ENCODE peak calls at places on chromosomes 7 and 10, in eight cellular contexts. One of them, this sample, is unnamed. For H3K36me3, the result is how much of the 10 kb centered on the place peaks cover.

GRCh38 chr7:77644774-77645173 is 51.5 kb upstream of the RSBN1L start:
- DNase-seq in OCI-LY7: no peak
- DNase-seq in cardiac muscle cell: no peak
- DNase-seq in heart right ventricle: no peak
- DNase-seq in ovary: no peak
- DNase-seq in heart left ventricle: no peak
- DNase-seq in colonic mucosa: no peak
- DNase-seq in PC-9: no peak
- DNase-seq in this sample: no peak

GRCh38 chr7:17105701-17106100 is 192.8 kb upstream of the AHR start:
- DNase-seq in OCI-LY7: no peak
- DNase-seq in cardiac muscle cell: no peak
- DNase-seq in heart right ventricle: no peak
- DNase-seq in ovary: no peak
- DNase-seq in heart left ventricle: no peak
- DNase-seq in colonic mucosa: no peak
- DNase-seq in PC-9: no peak
- DNase-seq in this sample: no peak

GRCh38 chr10:129614341-129614740 is 147.3 kb downstream of the MGMT start:
- DNase-seq in OCI-LY7: no peak
- DNase-seq in cardiac muscle cell: no peak
- DNase-seq in heart right ventricle: no peak
- DNase-seq in ovary: peak
- DNase-seq in heart left ventricle: no peak
- DNase-seq in colonic mucosa: no peak
- DNase-seq in PC-9: no peak
- DNase-seq in this sample: no peak

GRCh38 chr7:23067271-23067670 is 38.3 kb upstream of the KLHL7 start:
- DNase-seq in OCI-LY7: no peak
- DNase-seq in cardiac muscle cell: peak
- DNase-seq in heart right ventricle: no peak
- DNase-seq in ovary: no peak
- DNase-seq in heart left ventricle: no peak
- DNase-seq in colonic mucosa: no peak
- DNase-seq in PC-9: no peak
- DNase-seq in this sample: no peak

GRCh38 chr7:70630647-70631457 is 501.1 kb upstream of the GALNT17 start:
- DNase-seq in OCI-LY7: no peak
- DNase-seq in cardiac muscle cell: peak
- DNase-seq in heart right ventricle: peak
- DNase-seq in ovary: peak
- DNase-seq in heart left ventricle: peak
- DNase-seq in colonic mucosa: no peak
- DNase-seq in PC-9: no peak
- DNase-seq in this sample: no peak

GRCh38 chr10:8013011-8013410 is 41.5 kb upstream of the GATA3 start:
- DNase-seq in OCI-LY7: no peak
- DNase-seq in cardiac muscle cell: no peak
- DNase-seq in heart right ventricle: no peak
- DNase-seq in ovary: no peak
- DNase-seq in heart left ventricle: no peak
- DNase-seq in colonic mucosa: no peak
- DNase-seq in PC-9: peak
- DNase-seq in this sample: no peak

GRCh38 chr10:130901311-130902165 is 410.0 kb downstream of the TCERG1L start:
- DNase-seq in OCI-LY7: no peak
- DNase-seq in cardiac muscle cell: no peak
- DNase-seq in heart right ventricle: no peak
- DNase-seq in ovary: no peak
- DNase-seq in heart left ventricle: no peak
- DNase-seq in colonic mucosa: no peak
- DNase-seq in PC-9: no peak
- DNase-seq in this sample: no peak

GRCh38 chr7:100208911-100209408 is 10.8 kb upstream of the PVRIG start:
- DNase-seq in OCI-LY7: no peak
- DNase-seq in cardiac muscle cell: no peak
- DNase-seq in heart right ventricle: no peak
- DNase-seq in ovary: no peak
- DNase-seq in heart left ventricle: no peak
- DNase-seq in colonic mucosa: no peak
- DNase-seq in PC-9: no peak
- DNase-seq in this sample: peak

GRCh38 chr7:99860281-99861127 is 16.3 kb downstream of the OR2AE1 start:
- DNase-seq in OCI-LY7: no peak
- DNase-seq in cardiac muscle cell: peak
- DNase-seq in heart right ventricle: peak
- DNase-seq in ovary: peak
- DNase-seq in heart left ventricle: no peak
- DNase-seq in colonic mucosa: no peak
- DNase-seq in PC-9: no peak
- DNase-seq in this sample: no peak

GRCh38 chr7:30148951-30149459 is 14.2 kb downstream of the MTURN start:
- DNase-seq in OCI-LY7: peak
- DNase-seq in cardiac muscle cell: no peak
- DNase-seq in heart right ventricle: no peak
- DNase-seq in ovary: no peak
- DNase-seq in heart left ventricle: no peak
- DNase-seq in colonic mucosa: no peak
- DNase-seq in PC-9: peak
- DNase-seq in this sample: peak

GRCh38 chr10:96413151-96413787 is 54.5 kb upstream of the OPALIN start:
- DNase-seq in OCI-LY7: no peak
- DNase-seq in cardiac muscle cell: no peak
- DNase-seq in heart right ventricle: peak
- DNase-seq in ovary: no peak
- DNase-seq in heart left ventricle: no peak
- DNase-seq in colonic mucosa: peak
- DNase-seq in PC-9: no peak
- DNase-seq in this sample: no peak
- TF ChIP-seq CTCF in OCI-LY7: peak
- TF ChIP-seq CTCF in cardiac muscle cell: peak
- TF ChIP-seq CTCF in heart right ventricle: peak
- TF ChIP-seq CTCF in ovary: no peak
- TF ChIP-seq CTCF in heart left ventricle: peak
- TF ChIP-seq CTCF in colonic mucosa: no peak
- TF ChIP-seq CTCF in PC-9: no peak
- TF ChIP-seq CTCF in this sample: peak

DNA sequence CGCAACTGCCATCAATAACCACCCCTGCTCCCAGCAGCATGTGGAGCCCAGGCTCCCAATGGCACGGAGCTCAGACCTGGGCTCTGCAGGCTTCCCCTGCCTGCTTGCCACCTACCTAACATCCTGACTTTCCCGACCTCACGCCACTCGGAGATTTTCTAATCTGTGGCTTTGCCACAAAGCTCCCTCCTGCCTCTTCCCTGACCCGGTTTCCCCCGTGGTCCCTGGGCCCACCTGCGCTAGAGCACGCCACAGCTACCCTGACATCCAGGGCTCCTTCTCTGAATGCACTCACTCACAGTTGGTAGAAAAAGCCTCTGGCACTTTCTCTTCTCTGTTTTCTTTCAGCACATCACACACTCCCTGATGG is 20.0 kb downstream of the PITRM1 start:
- DNase-seq in OCI-LY7: no peak
- DNase-seq in cardiac muscle cell: no peak
- DNase-seq in heart right ventricle: no peak
- DNase-seq in ovary: no peak
- DNase-seq in heart left ventricle: no peak
- DNase-seq in colonic mucosa: no peak
- DNase-seq in PC-9: no peak
- DNase-seq in this sample: no peak
- H3K36me3 ChIP-seq in OCI-LY7: half or more
- H3K36me3 ChIP-seq in cardiac muscle cell: half or more
- H3K36me3 ChIP-seq in heart right ventricle: under half
- H3K36me3 ChIP-seq in ovary: under half
- H3K36me3 ChIP-seq in heart left ventricle: under half
- H3K36me3 ChIP-seq in colonic mucosa: under half
- H3K36me3 ChIP-seq in PC-9: under half
- H3K36me3 ChIP-seq in this sample: under half

GRCh38 chr7:155818154-155818819 is 6.0 kb upstream of the SHH start:
- DNase-seq in OCI-LY7: no peak
- DNase-seq in cardiac muscle cell: no peak
- DNase-seq in heart right ventricle: no peak
- DNase-seq in ovary: no peak
- DNase-seq in heart left ventricle: no peak
- DNase-seq in colonic mucosa: no peak
- DNase-seq in PC-9: no peak
- DNase-seq in this sample: no peak

GRCh38 chr7:155815332-155816191 is 3.3 kb upstream of the SHH start:
- DNase-seq in OCI-LY7: peak
- DNase-seq in cardiac muscle cell: peak
- DNase-seq in heart right ventricle: peak
- DNase-seq in ovary: peak
- DNase-seq in heart left ventricle: no peak
- DNase-seq in colonic mucosa: peak
- DNase-seq in PC-9: peak
- DNase-seq in this sample: peak

GRCh38 chr7:155816996-155817395 is 4.7 kb upstream of the SHH start:
- DNase-seq in OCI-LY7: no peak
- DNase-seq in cardiac muscle cell: no peak
- DNase-seq in heart right ventricle: no peak
- DNase-seq in ovary: no peak
- DNase-seq in heart left ventricle: no peak
- DNase-seq in colonic mucosa: no peak
- DNase-seq in PC-9: no peak
- DNase-seq in this sample: no peak

GRCh38 chr7:155814569-155815276 is 2.5 kb upstream of the SHH start:
- DNase-seq in OCI-LY7: no peak
- DNase-seq in cardiac muscle cell: no peak
- DNase-seq in heart right ventricle: no peak
- DNase-seq in ovary: no peak
- DNase-seq in heart left ventricle: no peak
- DNase-seq in colonic mucosa: no peak
- DNase-seq in PC-9: peak
- DNase-seq in this sample: no peak

DNA sequence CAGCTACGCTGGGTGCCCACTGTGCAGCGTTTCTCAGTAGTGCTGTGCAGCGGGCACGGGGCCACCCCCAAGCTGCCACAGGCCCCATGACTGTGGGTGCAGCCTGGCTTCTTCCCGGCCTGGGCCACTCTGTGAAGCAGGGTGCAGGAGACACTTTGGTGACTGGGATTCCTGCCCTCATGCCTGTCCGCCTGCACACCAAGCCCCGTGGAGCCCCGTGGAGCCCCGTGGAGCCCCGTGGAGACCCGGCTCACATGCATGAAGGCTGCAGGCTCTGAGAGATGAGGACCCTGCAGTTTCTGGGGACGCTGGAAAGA is 3.9 kb upstream of the SHH start:
- DNase-seq in OCI-LY7: no peak
- DNase-seq in cardiac muscle cell: no peak
- DNase-seq in heart right ventricle: no peak
- DNase-seq in ovary: no peak
- DNase-seq in heart left ventricle: no peak
- DNase-seq in colonic mucosa: no peak
- DNase-seq in PC-9: no peak
- DNase-seq in this sample: no peak
- H3K4me3 ChIP-seq in OCI-LY7: no peak
- H3K4me3 ChIP-seq in cardiac muscle cell: no peak
- H3K4me3 ChIP-seq in heart right ventricle: no peak
- H3K4me3 ChIP-seq in ovary: no peak
- H3K4me3 ChIP-seq in heart left ventricle: no peak
- H3K4me3 ChIP-seq in colonic mucosa: no peak
- H3K4me3 ChIP-seq in PC-9: no peak
- H3K4me3 ChIP-seq in this sample: no peak

GRCh38 chr7:50803359-50804337 is 21.0 kb upstream of the GRB10 start:
- DNase-seq in OCI-LY7: no peak
- DNase-seq in cardiac muscle cell: no peak
- DNase-seq in heart right ventricle: no peak
- DNase-seq in ovary: no peak
- DNase-seq in heart left ventricle: no peak
- DNase-seq in colonic mucosa: no peak
- DNase-seq in PC-9: peak
- DNase-seq in this sample: no peak

GRCh38 chr7:50799873-50800272 is 17.2 kb upstream of the GRB10 start:
- DNase-seq in OCI-LY7: no peak
- DNase-seq in cardiac muscle cell: no peak
- DNase-seq in heart right ventricle: no peak
- DNase-seq in ovary: no peak
- DNase-seq in heart left ventricle: no peak
- DNase-seq in colonic mucosa: no peak
- DNase-seq in PC-9: no peak
- DNase-seq in this sample: no peak

GRCh38 chr7:50798126-50798525 is 15.4 kb upstream of the GRB10 start:
- DNase-seq in OCI-LY7: no peak
- DNase-seq in cardiac muscle cell: no peak
- DNase-seq in heart right ventricle: no peak
- DNase-seq in ovary: no peak
- DNase-seq in heart left ventricle: no peak
- DNase-seq in colonic mucosa: no peak
- DNase-seq in PC-9: peak
- DNase-seq in this sample: no peak

GRCh38 chr7:50805425-50806130 is 22.9 kb upstream of the GRB10 start:
- DNase-seq in OCI-LY7: no peak
- DNase-seq in cardiac muscle cell: no peak
- DNase-seq in heart right ventricle: no peak
- DNase-seq in ovary: no peak
- DNase-seq in heart left ventricle: no peak
- DNase-seq in colonic mucosa: no peak
- DNase-seq in PC-9: no peak
- DNase-seq in this sample: no peak

DNA sequence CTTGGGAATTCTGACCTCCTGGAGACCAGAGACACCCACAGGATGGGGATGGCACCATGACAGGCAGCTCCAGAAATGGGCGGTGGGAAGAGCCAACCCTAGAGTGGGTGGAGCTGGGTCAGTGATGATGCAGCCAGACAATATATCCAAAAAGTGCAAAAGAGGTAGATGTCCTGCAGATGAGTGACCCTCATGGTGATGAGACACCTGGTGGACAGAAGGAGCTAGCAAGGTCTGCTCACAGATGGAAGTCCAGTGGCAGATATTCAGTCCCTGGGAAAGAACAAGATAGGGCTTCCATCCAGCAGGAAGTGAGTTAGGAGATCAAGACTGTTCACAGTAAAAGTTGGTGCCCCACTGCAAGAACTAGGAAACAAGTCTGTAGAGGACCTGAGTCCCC is 19.2 kb upstream of the GRB10 start:
- DNase-seq in OCI-LY7: no peak
- DNase-seq in cardiac muscle cell: no peak
- DNase-seq in heart right ventricle: no peak
- DNase-seq in ovary: no peak
- DNase-seq in heart left ventricle: no peak
- DNase-seq in colonic mucosa: no peak
- DNase-seq in PC-9: no peak
- DNase-seq in this sample: no peak
- TF ChIP-seq CTCF in OCI-LY7: no peak
- TF ChIP-seq CTCF in cardiac muscle cell: no peak
- TF ChIP-seq CTCF in heart right ventricle: no peak
- TF ChIP-seq CTCF in ovary: no peak
- TF ChIP-seq CTCF in heart left ventricle: no peak
- TF ChIP-seq CTCF in colonic mucosa: no peak
- TF ChIP-seq CTCF in PC-9: peak
- TF ChIP-seq CTCF in this sample: no peak

DNA sequence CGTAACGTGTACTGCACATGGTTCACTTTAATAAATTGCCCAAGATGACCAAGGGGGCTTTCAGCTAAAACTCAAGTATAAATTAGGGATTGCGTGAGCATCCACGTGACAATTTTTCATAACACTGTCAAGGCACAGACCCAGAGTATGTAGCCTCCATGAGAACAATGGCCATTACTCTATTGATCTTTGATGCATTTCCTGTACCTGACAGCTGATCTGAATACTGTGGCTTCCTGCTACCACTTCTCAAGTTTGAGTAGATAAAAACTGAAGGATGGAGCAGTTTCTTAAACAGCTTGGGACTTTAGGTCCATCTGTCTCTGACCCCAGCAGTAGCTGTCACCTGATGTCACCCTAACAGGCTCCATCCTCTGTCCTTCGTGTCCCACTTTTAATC is 98.9 kb downstream of the ABCC2 start:
- DNase-seq in OCI-LY7: no peak
- DNase-seq in cardiac muscle cell: no peak
- DNase-seq in heart right ventricle: no peak
- DNase-seq in ovary: no peak
- DNase-seq in heart left ventricle: no peak
- DNase-seq in colonic mucosa: no peak
- DNase-seq in PC-9: no peak
- DNase-seq in this sample: no peak
- H3K36me3 ChIP-seq in OCI-LY7: half or more
- H3K36me3 ChIP-seq in cardiac muscle cell: half or more
- H3K36me3 ChIP-seq in heart right ventricle: under half
- H3K36me3 ChIP-seq in ovary: under half
- H3K36me3 ChIP-seq in heart left ventricle: under half
- H3K36me3 ChIP-seq in colonic mucosa: under half
- H3K36me3 ChIP-seq in PC-9: under half
- H3K36me3 ChIP-seq in this sample: under half

This sample was measured in GM06990.